ENCODE peak calls at places on chromosomes 12 and 14, in ten cellular contexts. Y is dorsolateral prefrontal cortex, N is lung, T is fibroblast of lung, P is uterus, Z is heart left ventricle, W is astrocyte, D is Peyer's patch, A is GM23338, F is spleen. J is an unnamed sample. For H3K27me3, the result is how much of the 10 kb centered on the place peaks cover.

GRCh38 chr14:55938249-55938791 is 179.9 kb upstream of the PELI2 start:
- DNase-seq in Y (peak), N (no peak), T (peak), P (no peak), Z (no peak), W (peak), D (no peak), A (no peak), F (no peak), J (peak)

GRCh38 chr14:24310666-24311604 is at the start of gene LTB4R:
- DNase-seq in Y (peak), N (peak), T (peak), P (no peak), Z (peak), W (peak), D (peak), A (peak), F (peak), J (no peak)

GRCh38 chr14:65369560-65369959 is 43.0 kb upstream of the FUT8 start:
- DNase-seq in Y (no peak), N (no peak), T (no peak), P (no peak), Z (no peak), W (no peak), D (no peak), A (no peak), F (no peak), J (no peak)

GRCh38 chr12:115938794-115939377 is 338.6 kb downstream of the MED13L start:
- DNase-seq in Y (no peak), N (no peak), T (no peak), P (no peak), Z (no peak), W (no peak), D (no peak), A (no peak), F (no peak), J (no peak)

GRCh38 chr12:51730745-51731144 is 117.8 kb downstream of the FIGNL2 start:
- DNase-seq in Y (no peak), N (no peak), T (no peak), P (no peak), Z (no peak), W (no peak), D (no peak), A (no peak), F (no peak), J (no peak)

GRCh38 chr14:80784824-80785223 is 156.7 kb downstream of the CEP128 start:
- DNase-seq in Y (no peak), N (no peak), T (no peak), P (no peak), Z (no peak), W (no peak), D (no peak), A (no peak), F (no peak), J (no peak)

GRCh38 chr14:72518809-72519377 is 375.0 kb downstream of the DPF3 start:
- DNase-seq in Y (no peak), N (no peak), T (peak), P (no peak), Z (no peak), W (peak), D (no peak), A (no peak), F (no peak), J (no peak)

GRCh38 chr14:50018236-50019210 is 97.8 kb downstream of the VCPKMT start:
- DNase-seq in Y (no peak), N (no peak), T (peak), P (peak), Z (no peak), W (peak), D (no peak), A (no peak), F (no peak), J (no peak)

GRCh38 chr12:114579389-114579788 is 104.6 kb downstream of the TBX3 start:
- DNase-seq in Y (no peak), N (no peak), T (no peak), P (no peak), Z (no peak), W (no peak), D (no peak), A (no peak), F (no peak), J (no peak)

DNA sequence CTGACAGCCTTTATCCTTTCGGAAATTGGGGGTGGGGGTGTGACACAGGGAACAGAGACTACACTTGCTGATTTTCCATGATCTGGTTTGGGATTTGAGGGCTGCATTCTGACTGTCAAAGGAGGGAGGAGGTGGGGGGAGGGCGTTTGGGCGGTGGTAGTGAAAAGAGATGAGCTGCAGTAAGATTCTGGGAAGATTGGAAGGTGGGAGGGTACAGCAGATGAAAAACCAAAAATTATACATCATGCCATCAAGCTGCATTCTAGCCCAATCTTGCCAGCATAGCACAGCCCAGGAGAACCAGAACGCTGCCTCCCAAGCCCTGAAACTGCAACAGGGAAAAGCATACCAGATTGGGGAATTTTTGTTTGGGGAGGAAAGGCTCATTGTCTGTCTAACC is 2.4 kb downstream of the RND1 start:
- DNase-seq in Y (no peak), N (no peak), T (no peak), P (no peak), Z (no peak), W (no peak), D (no peak), A (no peak), F (no peak), J (no peak)
- H3K4me3 ChIP-seq in Y (peak), N (no peak), T (no peak), P (no peak), Z (no peak), W (no peak), D (no peak), A (peak), F (no peak), J (no peak)

DNA sequence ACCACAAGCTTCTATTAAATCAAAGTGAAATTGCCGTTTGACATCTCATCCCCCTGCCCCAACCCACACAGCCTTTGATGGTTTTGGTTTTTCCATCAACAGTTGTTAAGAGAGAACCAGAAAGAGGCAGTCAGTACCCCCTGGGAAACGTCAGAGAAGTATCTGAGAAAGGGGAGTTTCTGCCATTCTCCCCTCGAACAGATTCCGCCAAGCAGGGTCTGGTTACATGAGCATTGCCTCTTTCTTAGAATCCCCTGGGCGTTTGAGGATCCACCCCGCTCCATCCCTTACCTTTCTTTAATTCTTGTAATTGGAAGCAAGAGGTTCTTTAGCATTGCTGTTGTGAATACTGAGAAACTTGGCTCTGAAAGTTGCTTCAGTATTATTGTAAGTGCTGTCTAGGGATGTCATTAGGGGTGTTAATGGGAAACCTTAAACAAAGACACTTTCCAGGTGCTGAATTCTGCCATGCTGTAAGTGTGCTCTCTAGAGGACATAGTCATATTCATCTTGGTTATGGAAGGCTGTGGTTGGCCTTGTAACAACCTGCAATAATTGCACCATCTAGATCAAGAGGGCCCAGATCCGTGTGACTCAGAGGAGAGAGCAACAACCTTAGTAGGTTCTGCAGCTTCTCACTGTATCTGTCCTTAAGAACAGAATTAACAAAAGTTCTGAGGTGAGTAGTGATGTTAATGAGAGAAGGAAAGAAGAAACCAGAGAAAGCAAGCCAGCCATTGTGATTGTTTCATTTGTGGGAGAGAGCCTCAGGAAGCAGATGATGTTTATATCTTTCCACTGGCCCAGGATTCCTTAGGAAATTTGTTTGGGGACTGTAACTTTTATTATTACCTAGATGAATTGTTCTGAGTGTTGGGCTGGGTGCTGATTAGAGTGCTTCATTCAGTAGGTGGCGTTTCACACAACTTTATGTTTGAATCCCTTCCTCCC is 8.9 kb downstream of the TMBIM6 start:
- DNase-seq in Y (no peak), N (no peak), T (peak), P (no peak), Z (no peak), W (peak), D (no peak), A (peak), F (no peak), J (no peak)
- TF ChIP-seq CTCF in Y (no peak), N (no peak), T (no peak), P (no peak), Z (no peak), W (no peak), D (no peak), A (no peak), F (no peak), J (no peak)

DNA sequence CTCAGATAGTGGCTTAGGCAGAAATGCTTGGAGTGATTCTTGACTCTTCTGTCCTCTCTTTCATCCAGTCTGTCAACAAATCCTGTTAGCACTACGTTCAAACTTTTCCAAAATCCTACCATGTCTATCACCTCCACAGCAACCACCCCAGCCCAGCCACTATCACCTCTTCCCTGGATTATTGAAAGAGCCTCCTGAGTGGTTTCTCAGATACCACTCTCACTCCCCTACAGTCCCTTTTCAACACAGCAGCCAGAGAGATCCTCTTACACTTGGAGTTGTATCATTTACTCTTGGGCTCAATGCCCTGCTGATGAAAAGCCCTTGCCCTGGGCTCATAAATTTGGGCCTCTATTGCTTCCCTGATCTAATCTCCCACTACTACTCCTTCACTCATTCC is 218.9 kb downstream of the EXOC5 start:
- DNase-seq in Y (no peak), N (no peak), T (no peak), P (no peak), Z (no peak), W (no peak), D (no peak), A (no peak), F (no peak), J (no peak)
- H3K27me3 ChIP-seq in Y (under half), N (under half), T (under half), P (under half), Z (under half), W (under half), D (under half), A (under half), F (under half), J (under half)

DNA sequence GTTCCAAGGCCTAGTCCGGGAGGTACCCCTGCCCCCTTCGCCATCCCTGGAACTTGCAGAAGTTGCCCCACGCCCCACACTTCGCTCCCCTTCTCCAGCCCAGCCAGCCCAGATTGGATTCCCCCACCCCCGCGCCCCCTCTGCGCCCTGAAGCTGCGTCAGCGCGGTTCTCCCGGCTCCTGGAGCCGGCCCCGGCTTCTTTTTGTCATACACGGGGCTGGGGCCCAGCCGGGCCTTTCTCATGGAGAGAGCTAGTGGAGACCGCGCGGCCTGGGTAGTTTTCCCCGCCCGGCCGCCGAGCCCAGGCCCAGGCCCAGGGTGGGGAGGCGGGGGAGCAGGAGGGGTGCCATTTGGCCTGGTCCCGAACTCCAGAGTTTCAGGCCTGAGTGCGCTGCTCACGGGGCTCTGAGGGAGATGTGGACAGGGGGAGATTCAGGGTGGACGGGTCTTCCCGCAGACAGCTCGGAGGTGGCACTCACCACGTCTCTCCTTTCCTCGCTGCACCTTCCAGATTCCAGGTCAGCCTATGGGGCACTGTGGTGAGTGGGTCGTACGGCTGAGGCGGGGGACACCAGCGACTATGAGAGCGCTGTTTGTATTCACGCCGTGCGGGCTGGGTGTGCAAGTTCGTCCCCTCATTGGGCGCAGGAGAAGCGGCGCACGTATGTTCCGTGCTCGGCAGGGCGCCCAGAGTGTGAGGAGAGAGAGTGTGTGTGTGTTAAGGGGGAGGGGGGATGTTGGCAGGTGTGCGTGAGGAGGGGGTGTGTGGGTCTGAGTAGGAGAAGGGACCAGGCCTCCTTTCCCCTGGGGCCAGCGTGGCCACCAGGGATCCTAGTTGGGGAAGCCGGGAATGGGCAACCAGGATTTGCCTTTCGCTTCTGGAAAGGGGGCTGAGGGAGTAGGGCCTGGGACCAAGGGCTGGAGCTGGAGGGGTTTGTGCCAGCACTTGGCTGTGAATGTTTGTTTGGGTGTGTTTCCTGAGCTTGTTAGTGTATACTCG is 820 bp upstream of the LHX5 start:
- DNase-seq in Y (no peak), N (no peak), T (no peak), P (no peak), Z (no peak), W (no peak), D (no peak), A (peak), F (no peak), J (no peak)
- H3K4me3 ChIP-seq in Y (no peak), N (no peak), T (no peak), P (no peak), Z (no peak), W (no peak), D (no peak), A (peak), F (no peak), J (no peak)

GRCh38 chr12:83216230-83216629 is 529.5 kb downstream of the TMTC2 start:
- DNase-seq in Y (no peak), N (no peak), T (no peak), P (no peak), Z (no peak), W (no peak), D (no peak), A (no peak), F (no peak), J (no peak)

GRCh38 chr12:83210933-83211332 is 524.2 kb downstream of the TMTC2 start:
- DNase-seq in Y (no peak), N (no peak), T (no peak), P (no peak), Z (no peak), W (no peak), D (no peak), A (peak), F (no peak), J (no peak)
- TF ChIP-seq CTCF in Y (no peak), N (no peak), T (no peak), P (no peak), Z (no peak), W (no peak), D (no peak), A (no peak), F (no peak), J (no peak)